ENCODE peak calls at places on chromosome 18, in ten cellular contexts. Q is spleen, F is stomach, U is GM23338, J is esophagus muscularis mucosa, W is vagina, C is sigmoid colon, E is transverse colon, I is K562, L is endothelial cell of umbilical vein. T is an unnamed sample. For H3K4me1, the result is how much of the 10 kb centered on the place peaks cover.

GRCh38 chr18:48007955-48008701 is 77.7 kb upstream of the SMAD2 start:
- DNase-seq in Q (peak), L (peak), C (peak), W (no peak), I (peak), J (no peak), F (peak), E (peak), U (peak), T (peak)

GRCh38 chr18:36448384-36449290 is 151.1 kb downstream of the FHOD3 start:
- DNase-seq in E (no peak), L (no peak), I (no peak), J (peak), Q (no peak), C (no peak), U (peak), W (no peak), F (no peak), T (no peak)

GRCh38 chr18:54210463-54210862 is 14.0 kb downstream of the MBD2 start:
- DNase-seq in Q (no peak), J (no peak), U (no peak), L (no peak), I (no peak), F (no peak), C (no peak), W (no peak), E (no peak), T (no peak)

GRCh38 chr18:3524706-3525105 is 74.7 kb downstream of the TGIF1 start:
- DNase-seq in L (no peak), E (no peak), F (no peak), J (no peak), I (no peak), Q (no peak), W (no peak), C (no peak), U (no peak), T (no peak)

GRCh38 chr18:45657357-45658335 is 42.4 kb downstream of the SLC14A2 start:
- DNase-seq in Q (no peak), E (no peak), W (no peak), I (no peak), U (no peak), C (no peak), F (no peak), J (no peak), L (no peak), T (no peak)

GRCh38 chr18:48312066-48312465 is 97.1 kb downstream of the ZBTB7C start:
- DNase-seq in Q (peak), J (no peak), W (no peak), I (no peak), F (no peak), L (no peak), U (no peak), E (no peak), C (no peak), T (no peak)

GRCh38 chr18:2547477-2548087 is 23.7 kb downstream of the METTL4 start:
- DNase-seq in E (no peak), U (peak), W (no peak), J (no peak), F (no peak), C (no peak), I (peak), L (peak), Q (no peak), T (no peak)

GRCh38 chr18:12408247-12408869 is 629 bp downstream of the PRELID3A start:
- DNase-seq in U (no peak), L (peak), Q (no peak), W (no peak), I (no peak), J (no peak), E (peak), F (no peak), C (no peak), T (peak)

GRCh38 chr18:13223341-13224148 is 5.0 kb downstream of the LDLRAD4 start:
- DNase-seq in J (no peak), U (no peak), W (no peak), C (no peak), Q (no peak), L (no peak), E (peak), I (no peak), F (peak), T (no peak)

GRCh38 chr18:2917255-2918047 is 70.6 kb downstream of the EMILIN2 start:
- DNase-seq in C (no peak), E (no peak), I (no peak), U (no peak), W (no peak), Q (no peak), J (no peak), L (peak), F (no peak), T (no peak)

GRCh38 chr18:77161954-77162353 is 29.4 kb upstream of the MBP start:
- DNase-seq in Q (no peak), W (no peak), J (no peak), E (no peak), F (no peak), I (no peak), U (no peak), C (no peak), L (no peak), T (no peak)

GRCh38 chr18:692841-693240 is 19.6 kb downstream of the ENOSF1 start:
- DNase-seq in U (no peak), C (no peak), J (no peak), I (no peak), W (no peak), L (no peak), F (no peak), E (no peak), Q (no peak), T (no peak)

GRCh38 chr18:41134426-41134825 is 820.6 kb upstream of the PIK3C3 start:
- DNase-seq in E (no peak), J (no peak), C (no peak), Q (no peak), F (no peak), U (no peak), I (no peak), L (no peak), W (no peak), T (no peak)

GRCh38 chr18:13688191-13689136 is 37.9 kb downstream of the FAM210A start:
- DNase-seq in F (no peak), L (peak), Q (no peak), E (no peak), W (no peak), J (no peak), C (no peak), U (no peak), I (no peak), T (no peak)

GRCh38 chr18:66495844-66496243 is 108.0 kb downstream of the CDH19 start:
- DNase-seq in E (peak), J (no peak), I (peak), L (peak), W (no peak), F (peak), U (peak), Q (no peak), C (no peak), T (no peak)

GRCh38 chr18:34697891-34698290 is 12.2 kb upstream of the DTNA start:
- DNase-seq in Q (no peak), U (no peak), E (no peak), F (no peak), C (no peak), W (no peak), J (no peak), L (no peak), I (no peak), T (no peak)

DNA sequence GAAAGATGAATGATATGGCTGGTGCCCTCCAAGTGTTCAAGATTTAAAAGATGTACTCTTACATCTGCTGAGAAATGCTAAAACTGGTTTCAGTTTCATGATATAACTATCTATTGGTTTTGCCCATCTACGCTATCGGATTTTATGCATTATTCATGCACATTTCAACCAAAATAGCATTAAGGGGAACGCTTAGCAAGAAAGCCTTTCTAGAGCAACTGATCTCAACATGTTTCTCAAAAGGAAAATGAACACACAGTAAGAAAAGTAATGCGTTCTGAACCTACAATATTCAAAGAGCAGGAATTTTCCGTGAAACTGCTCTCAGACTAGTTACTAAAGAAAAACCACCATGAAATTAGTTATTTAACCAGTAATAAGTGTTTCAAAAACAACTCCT is 94.0 kb downstream of the CABYR start:
- DNase-seq in E (no peak), U (no peak), L (no peak), C (no peak), J (no peak), F (no peak), Q (no peak), I (no peak), W (no peak), T (no peak)
- TF ChIP-seq POLR2AphosphoS5 in E (no peak), U (no peak), L (no peak), C (no peak), J (no peak), F (no peak), Q (no peak), I (no peak), W (no peak), T (no peak)

GRCh38 chr18:28267276-28267675 is 90.3 kb upstream of the CDH2 start:
- DNase-seq in W (no peak), J (no peak), L (no peak), U (no peak), C (no peak), Q (no peak), I (no peak), F (no peak), E (no peak), T (no peak)
- H3K4me1 ChIP-seq in W (under half), J (under half), L (under half), U (under half), C (under half), Q (under half), I (under half), F (under half), E (under half), T (under half)

DNA sequence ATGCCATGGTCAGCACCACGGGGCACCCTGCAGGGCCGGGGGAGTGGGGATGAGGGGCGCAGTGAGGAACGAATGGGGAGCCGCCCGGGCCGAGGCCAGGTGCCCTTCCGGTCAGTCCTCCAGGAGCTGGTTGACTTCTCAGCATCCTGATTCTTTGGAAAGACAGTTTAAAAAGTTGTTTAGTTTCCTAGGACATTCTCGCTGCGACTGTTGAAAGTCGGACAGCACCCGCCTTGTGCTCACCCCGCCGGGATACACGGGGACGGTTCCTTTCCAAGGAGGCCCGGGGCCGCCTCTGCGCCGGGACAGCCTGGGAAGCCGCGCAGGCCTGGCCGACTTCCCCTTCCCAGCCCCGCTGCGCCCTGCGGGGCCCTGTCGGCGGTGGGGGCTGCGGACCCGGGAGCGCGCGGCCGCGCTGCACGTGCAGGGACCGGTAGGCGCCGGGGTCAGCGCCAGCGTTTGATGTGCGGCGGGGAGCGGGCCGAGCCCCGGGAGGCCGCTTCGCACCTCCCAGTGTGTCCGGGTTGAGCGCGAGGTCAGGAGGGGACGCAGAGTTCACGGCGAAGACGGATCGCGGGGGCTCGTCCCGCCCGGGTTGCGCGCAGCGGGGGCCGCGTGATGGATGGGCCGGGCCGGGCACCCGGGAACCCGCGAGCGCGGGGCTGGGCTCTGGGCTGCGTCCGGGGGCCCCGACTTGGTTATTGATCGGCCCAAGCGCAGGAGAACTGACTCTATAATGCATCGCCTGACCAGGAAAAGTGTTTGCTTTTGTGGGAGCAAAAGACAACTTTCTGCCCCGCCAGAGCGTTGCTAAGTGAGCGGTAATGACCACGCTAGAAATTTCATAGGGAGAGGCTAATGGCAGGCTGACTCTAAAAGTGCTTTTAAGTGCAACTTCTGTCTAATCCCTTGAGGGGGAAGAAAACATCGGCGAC is 28.0 kb upstream of the SMIM21 start:
- DNase-seq in C (no peak), Q (no peak), E (no peak), I (no peak), U (peak), F (no peak), L (peak), W (no peak), J (no peak), T (peak)
- H3K4me3 ChIP-seq in C (peak), Q (peak), E (peak), I (no peak), U (peak), F (peak), L (peak), W (peak), J (peak), T (peak)

GRCh38 chr18:59744271-59744721 is 47.1 kb upstream of the CCBE1 start:
- DNase-seq in F (no peak), W (no peak), C (no peak), Q (no peak), I (no peak), U (no peak), J (no peak), E (no peak), L (no peak), T (no peak)
- TF ChIP-seq POLR2AphosphoS5 in F (no peak), W (no peak), C (no peak), Q (no peak), I (no peak), U (no peak), J (no peak), E (no peak), L (no peak), T (no peak)

GRCh38 chr18:79469309-79469708 is 73.6 kb downstream of the NFATC1 start:
- DNase-seq in L (no peak), F (no peak), I (no peak), U (no peak), Q (no peak), C (no peak), E (no peak), J (no peak), W (no peak), T (no peak)

GRCh38 chr18:79466591-79466990 is 70.9 kb downstream of the NFATC1 start:
- DNase-seq in L (no peak), J (no peak), U (no peak), Q (peak), I (no peak), C (no peak), F (no peak), E (peak), W (no peak), T (peak)

GRCh38 chr18:79469751-79470150 is 74.0 kb downstream of the NFATC1 start:
- DNase-seq in L (no peak), E (no peak), Q (no peak), I (no peak), W (no peak), F (no peak), C (no peak), U (no peak), J (no peak), T (peak)

GRCh38 chr18:79465392-79465991 is 69.8 kb downstream of the NFATC1 start:
- DNase-seq in U (peak), Q (peak), F (peak), C (no peak), E (peak), I (no peak), L (peak), W (no peak), J (no peak), T (peak)

DNA sequence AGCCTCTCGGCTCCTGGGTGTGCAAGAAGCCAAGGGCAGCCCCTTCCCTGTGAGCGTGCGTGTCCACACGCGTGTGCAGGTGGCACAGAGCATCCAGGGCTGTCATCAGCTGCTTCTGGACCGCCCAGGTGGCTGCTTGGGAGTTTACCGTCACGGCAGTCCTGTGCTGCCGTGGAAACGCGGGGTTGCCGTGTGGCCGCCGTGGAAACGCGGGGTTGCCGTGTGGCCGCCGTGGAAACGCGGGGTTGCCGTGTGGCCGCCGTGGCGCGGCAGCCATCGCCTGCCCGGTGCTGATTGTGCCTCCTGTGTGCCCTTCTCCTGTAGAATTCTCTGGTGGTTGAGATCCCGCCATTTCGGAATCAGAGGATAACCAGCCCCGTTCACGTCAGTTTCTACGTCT is 71.4 kb downstream of the NFATC1 start:
- DNase-seq in J (no peak), U (no peak), C (no peak), E (no peak), Q (no peak), W (no peak), L (no peak), I (no peak), F (no peak), T (peak)
- H3K4me1 ChIP-seq in J (under half), U (under half), C (under half), E (under half), Q (under half), W (under half), L (under half), I (under half), F (under half), T (under half)

GRCh38 chr18:58862851-58863538 is 1.7 kb upstream of the ZNF532 start:
- DNase-seq in I (no peak), E (peak), W (no peak), F (peak), Q (peak), C (peak), L (peak), U (peak), J (no peak), T (peak)
- H3K4me3 ChIP-seq in I (no peak), E (peak), W (peak), F (peak), Q (no peak), C (peak), L (no peak), U (peak), J (peak), T (no peak)

GRCh38 chr18:75215663-75216062 is 5.1 kb downstream of the TSHZ1 start:
- DNase-seq in L (no peak), E (no peak), W (no peak), Q (no peak), U (no peak), F (no peak), I (no peak), C (no peak), J (peak), T (no peak)

GRCh38 chr18:75212626-75213110 is 2.1 kb downstream of the TSHZ1 start:
- DNase-seq in C (no peak), U (no peak), I (no peak), Q (no peak), E (no peak), L (peak), F (no peak), W (no peak), J (peak), T (no peak)

GRCh38 chr18:75214766-75215515 is 4.3 kb downstream of the TSHZ1 start:
- DNase-seq in F (no peak), W (no peak), I (no peak), C (no peak), U (no peak), J (peak), E (peak), Q (no peak), L (no peak), T (no peak)

GRCh38 chr18:75211721-75212625 is 1.4 kb downstream of the TSHZ1 start:
- DNase-seq in L (peak), E (peak), F (no peak), Q (peak), J (peak), C (peak), W (no peak), U (peak), I (peak), T (peak)

DNA sequence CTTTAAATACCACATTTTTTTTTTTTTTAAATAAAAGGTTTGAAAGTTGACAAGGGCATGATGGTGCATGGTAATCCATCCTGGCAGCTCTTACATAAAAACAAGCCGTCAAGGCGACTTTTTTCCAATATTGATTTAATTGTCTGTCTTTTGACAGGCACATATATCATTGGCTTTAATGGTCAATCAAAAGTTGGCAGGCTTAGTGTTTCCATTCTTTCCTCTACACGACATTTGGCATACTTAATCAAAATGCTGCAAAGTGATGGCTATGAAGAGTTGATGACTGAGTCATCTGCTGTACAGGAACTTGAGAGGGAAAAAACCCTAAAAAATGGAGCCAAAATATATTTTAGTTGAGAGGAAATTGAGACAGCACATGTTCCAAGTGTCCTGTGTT is 3.0 kb downstream of the TSHZ1 start:
- DNase-seq in F (no peak), I (no peak), L (peak), U (no peak), E (no peak), W (no peak), Q (no peak), J (no peak), C (no peak), T (no peak)
- TF ChIP-seq POLR2AphosphoS5 in F (no peak), I (no peak), L (no peak), U (no peak), E (peak), W (no peak), Q (no peak), J (no peak), C (no peak), T (no peak)

DNA sequence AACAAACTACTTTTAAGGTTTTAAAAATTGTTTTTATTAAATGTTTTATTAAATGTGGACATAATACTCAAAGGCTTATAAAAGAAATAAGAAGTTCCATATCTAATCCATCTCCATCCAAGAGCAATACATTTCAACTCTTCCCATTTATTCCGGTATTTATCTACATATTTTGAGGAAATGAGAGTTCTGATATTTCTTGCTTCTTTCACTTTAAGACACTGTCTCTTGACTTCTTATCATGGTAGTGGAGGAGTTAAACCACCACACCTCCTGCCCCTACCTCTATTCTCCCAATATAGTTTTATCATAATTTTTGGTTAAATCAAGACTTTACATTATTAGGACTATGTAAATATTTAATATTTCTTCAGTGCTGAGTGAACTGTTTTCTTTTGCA is 40.7 kb downstream of the TTR start:
- DNase-seq in J (no peak), C (no peak), U (no peak), Q (no peak), W (no peak), E (no peak), L (no peak), F (no peak), I (no peak), T (no peak)
- H3K4me1 ChIP-seq in J (under half), C (under half), U (under half), Q (under half), W (under half), E (under half), L (under half), F (under half), I (under half), T (under half)

T was measured in upper lobe of left lung.